ENCODE peak calls at places on chromosome 7, in four cellular contexts. H is tibial nerve, L is adipocyte, A is thoracic aorta. E is an unnamed sample.

GRCh38 chr7:1357601-1358271 is 101.5 kb downstream of the MICALL2 start:
- DNase-seq in L (no peak), H (no peak), A (no peak), E (no peak)

GRCh38 chr7:26624431-26624830 is 240.0 kb downstream of the SKAP2 start:
- DNase-seq in A (no peak), H (no peak), L (no peak), E (no peak)

GRCh38 chr7:128838981-128839731 is 8.9 kb downstream of the FLNC start:
- DNase-seq in A (no peak), H (no peak), L (no peak), E (no peak)

GRCh38 chr7:42566981-42567510 is 330.0 kb upstream of the GLI3 start:
- DNase-seq in H (no peak), L (no peak), A (no peak), E (no peak)

GRCh38 chr7:156224441-156225225 is 412.4 kb upstream of the SHH start:
- DNase-seq in A (no peak), H (no peak), L (no peak), E (no peak)

GRCh38 chr7:20021834-20022233 is 195.3 kb downstream of the MACC1 start:
- DNase-seq in L (no peak), A (no peak), H (no peak), E (no peak)

GRCh38 chr7:2640858-2641257 is 9.1 kb downstream of the TTYH3 start:
- DNase-seq in A (no peak), H (no peak), L (no peak), E (no peak)

GRCh38 chr7:122970740-122971725 is 24.5 kb downstream of the TAS2R16 start:
- DNase-seq in H (no peak), A (no peak), L (no peak), E (no peak)

GRCh38 chr7:20358762-20359282 is 28.1 kb downstream of the ITGB8 start:
- DNase-seq in A (no peak), H (no peak), L (peak), E (peak)

GRCh38 chr7:34343667-34344066 is 314.4 kb upstream of the NPSR1 start:
- DNase-seq in L (no peak), H (no peak), A (no peak), E (no peak)

GRCh38 chr7:74449809-74450397 is 3.8 kb upstream of the GTF2IRD1 start:
- DNase-seq in L (peak), A (no peak), H (peak), E (no peak)

GRCh38 chr7:114298011-114298410 is 116.6 kb upstream of the FOXP2 start:
- DNase-seq in H (no peak), L (no peak), A (no peak), E (no peak)

GRCh38 chr7:22430457-22430856 is 69.5 kb downstream of the STEAP1B start:
- DNase-seq in A (no peak), H (no peak), L (peak), E (peak)

GRCh38 chr7:69735582-69735981 is 137.3 kb downstream of the AUTS2 start:
- DNase-seq in L (no peak), A (no peak), H (no peak), E (no peak)

GRCh38 chr7:69739906-69740545 is 141.8 kb downstream of the AUTS2 start:
- DNase-seq in A (no peak), L (peak), H (peak), E (peak)

GRCh38 chr7:69739182-69739581 is 140.9 kb downstream of the AUTS2 start:
- DNase-seq in A (no peak), H (no peak), L (no peak), E (no peak)

GRCh38 chr7:69736411-69736810 is 138.1 kb downstream of the AUTS2 start:
- DNase-seq in H (no peak), A (no peak), L (no peak), E (no peak)

GRCh38 chr7:69738396-69738889 is 140.2 kb downstream of the AUTS2 start:
- DNase-seq in A (no peak), L (no peak), H (no peak), E (no peak)
- H3K4me3 ChIP-seq in A (no peak), L (no peak), H (no peak), E (no peak)

GRCh38 chr7:106217089-106217542 is 67.7 kb downstream of the NAMPT start:
- DNase-seq in H (peak), A (peak), L (peak), E (peak)
- H3K4me3 ChIP-seq in H (no peak), A (peak), L (peak), E (peak)

GRCh38 chr7:148434887-148435286 is 155.7 kb upstream of the C7orf33 start:
- DNase-seq in L (no peak), A (no peak), H (no peak), E (no peak)
- H3K4me3 ChIP-seq in L (no peak), A (no peak), H (no peak), E (no peak)

DNA sequence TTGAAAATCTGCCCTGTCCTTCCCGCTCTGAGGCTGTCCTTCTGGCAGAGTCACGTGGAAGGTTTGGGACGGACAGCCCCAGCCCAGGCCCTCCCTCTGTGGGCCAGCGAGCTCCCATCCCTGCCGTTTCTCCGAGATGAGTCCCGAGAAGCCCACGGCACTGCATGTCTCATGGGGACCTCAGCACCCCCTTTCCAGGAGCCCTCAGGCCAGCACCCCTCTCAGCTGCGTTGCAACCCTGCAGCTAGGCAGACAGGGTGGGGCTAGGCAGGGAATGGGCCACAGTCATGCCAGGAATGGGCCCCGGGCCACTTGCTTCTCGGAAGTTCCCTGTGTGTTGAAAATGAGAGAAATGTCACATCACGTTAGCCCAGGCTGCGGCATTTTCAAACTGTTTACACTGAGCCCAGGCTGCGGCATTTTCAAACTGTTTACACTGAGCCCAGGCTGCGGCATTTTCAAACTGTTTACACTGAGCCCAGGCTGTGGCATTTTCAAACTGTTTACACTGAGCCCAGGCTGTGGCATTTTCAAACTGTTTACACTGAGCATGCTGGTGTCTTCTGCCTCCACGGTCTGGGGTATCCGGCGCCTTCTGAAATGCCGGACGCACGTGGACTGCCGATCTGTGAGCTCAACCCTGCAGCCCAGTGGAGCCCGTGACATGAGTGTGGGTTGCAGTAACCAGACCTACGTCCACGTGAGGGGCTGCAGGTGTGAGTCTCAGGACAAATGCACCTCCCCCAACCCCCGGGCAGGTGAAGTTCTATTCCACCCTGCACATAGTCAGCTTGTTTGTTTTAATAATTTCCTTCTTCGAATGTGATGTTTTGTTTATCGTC is 42.6 kb downstream of the FAM20C start:
- DNase-seq in H (peak), L (peak), A (no peak), E (peak)
- H3K4me3 ChIP-seq in H (peak), L (peak), A (peak), E (no peak)

GRCh38 chr7:98879989-98880337 is 1.6 kb downstream of the TRRAP start:
- DNase-seq in H (no peak), A (no peak), L (no peak), E (no peak)
- H3K4me3 ChIP-seq in H (peak), A (peak), L (peak), E (peak)

GRCh38 chr7:43649755-43650274 is 66.9 kb downstream of the STK17A start:
- DNase-seq in L (no peak), A (no peak), H (no peak), E (no peak)

GRCh38 chr7:43647314-43647691 is 64.4 kb downstream of the STK17A start:
- DNase-seq in L (peak), H (no peak), A (no peak), E (peak)

GRCh38 chr7:43646603-43647313 is 63.9 kb downstream of the STK17A start:
- DNase-seq in H (no peak), L (peak), A (no peak), E (peak)

GRCh38 chr7:43648725-43649406 is 66.0 kb downstream of the STK17A start:
- DNase-seq in L (peak), A (no peak), H (no peak), E (peak)

GRCh38 chr7:43647772-43648643 is 65.1 kb downstream of the STK17A start:
- DNase-seq in A (peak), H (peak), L (peak), E (peak)
- H3K4me3 ChIP-seq in A (peak), H (peak), L (peak), E (peak)

DNA sequence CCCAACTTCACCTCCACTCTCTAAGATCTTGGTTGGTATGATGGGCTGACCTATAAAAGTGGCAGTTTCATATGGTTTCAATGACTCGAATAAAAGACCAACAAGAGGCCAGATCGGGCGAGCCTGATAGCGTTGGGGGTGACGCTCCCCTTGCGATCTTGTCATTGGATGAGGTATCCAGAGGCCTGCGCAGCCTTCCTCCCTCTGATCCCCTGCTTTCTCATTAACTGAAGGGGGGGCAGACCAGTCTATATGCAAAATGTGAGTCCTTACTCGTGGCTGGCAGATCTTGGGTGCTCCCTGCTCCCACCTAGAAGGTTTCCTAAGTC is 937 bp upstream of the COBL start:
- DNase-seq in A (no peak), L (no peak), H (no peak), E (no peak)
- H3K4me3 ChIP-seq in A (no peak), L (no peak), H (no peak), E (no peak)

DNA sequence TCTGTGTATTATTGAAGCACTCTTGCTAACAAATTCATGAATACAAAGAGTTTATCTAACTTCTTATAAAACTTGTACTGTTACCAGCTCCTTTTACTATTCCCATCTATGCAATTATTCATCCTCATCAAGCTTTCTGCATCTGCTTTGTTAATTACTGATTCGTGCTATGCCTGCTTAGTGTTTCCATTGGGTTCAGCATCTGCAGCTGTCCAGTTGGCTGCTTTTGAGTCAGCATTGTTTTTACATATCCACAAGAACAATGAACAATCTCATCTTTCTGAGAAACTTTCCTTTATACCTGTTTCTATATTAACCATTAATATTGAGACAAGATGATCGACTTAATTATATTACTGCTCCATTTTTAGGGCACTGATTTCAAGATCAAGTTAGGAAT is 19.6 kb upstream of the ANLN start:
- DNase-seq in H (no peak), L (no peak), A (no peak), E (no peak)
- H3K4me3 ChIP-seq in H (no peak), L (no peak), A (no peak), E (no peak)

GRCh38 chr7:106871793-106872571 is 6.9 kb downstream of the PIK3CG start:
- DNase-seq in H (no peak), L (no peak), A (no peak), E (peak)

GRCh38 chr7:106869954-106870353 is 4.9 kb downstream of the PIK3CG start:
- DNase-seq in H (no peak), L (no peak), A (no peak), E (no peak)

GRCh38 chr7:106872763-106873162 is 7.7 kb downstream of the PIK3CG start:
- DNase-seq in H (no peak), L (no peak), A (no peak), E (no peak)

GRCh38 chr7:106870528-106870927 is 5.4 kb downstream of the PIK3CG start:
- DNase-seq in H (no peak), L (no peak), A (no peak), E (no peak)

GRCh38 chr7:106870983-106871410 is 5.9 kb downstream of the PIK3CG start:
- DNase-seq in H (no peak), L (peak), A (no peak), E (peak)
- H3K4me3 ChIP-seq in H (no peak), L (no peak), A (no peak), E (no peak)

E was measured in foreskin fibroblast.